ENCODE peak calls at places on chromosomes 5 and 9, in nine cellular contexts. One of them, this sample, is unnamed.
A peak's percentile ranks its signal among the peaks of the same experiment; 100 is the strongest.

GRCh38 chr9:123368481-123369153 is 12.6 kb downstream of the CRB2 start:
- DNase-seq in occipital lobe: peak; percentile 50
- DNase-seq in NCI-H1105 treated with DMSO at 0.1 percent for 48 hours: no peak
- DNase-seq in NCI-H524 treated with DMSO at 0.1 percent for 48 hours: no peak
- DNase-seq in breast epithelium: no peak
- DNase-seq in pancreas: no peak
- DNase-seq in endothelial cell: no peak
- DNase-seq in mammary epithelial cell: no peak
- DNase-seq in NCI-H1092 treated with DMSO at 0.1 percent for 48 hours: no peak
- DNase-seq in this sample: peak; percentile 34

GRCh38 chr5:67291066-67291465 is 94.5 kb upstream of the CD180 start:
- DNase-seq in occipital lobe: no peak
- DNase-seq in NCI-H1105 treated with DMSO at 0.1 percent for 48 hours: no peak
- DNase-seq in NCI-H524 treated with DMSO at 0.1 percent for 48 hours: no peak
- DNase-seq in breast epithelium: no peak
- DNase-seq in pancreas: no peak
- DNase-seq in endothelial cell: no peak
- DNase-seq in mammary epithelial cell: no peak
- DNase-seq in NCI-H1092 treated with DMSO at 0.1 percent for 48 hours: no peak
- DNase-seq in this sample: no peak

GRCh38 chr9:9963861-9964260 is 648.9 kb downstream of the PTPRD start:
- DNase-seq in occipital lobe: no peak
- DNase-seq in NCI-H1105 treated with DMSO at 0.1 percent for 48 hours: no peak
- DNase-seq in NCI-H524 treated with DMSO at 0.1 percent for 48 hours: no peak
- DNase-seq in breast epithelium: no peak
- DNase-seq in pancreas: no peak
- DNase-seq in endothelial cell: no peak
- DNase-seq in mammary epithelial cell: no peak
- DNase-seq in NCI-H1092 treated with DMSO at 0.1 percent for 48 hours: no peak
- DNase-seq in this sample: no peak

GRCh38 chr9:134563397-134563796 is 78.2 kb upstream of the COL5A1 start:
- DNase-seq in occipital lobe: no peak
- DNase-seq in NCI-H1105 treated with DMSO at 0.1 percent for 48 hours: no peak
- DNase-seq in NCI-H524 treated with DMSO at 0.1 percent for 48 hours: no peak
- DNase-seq in breast epithelium: no peak
- DNase-seq in pancreas: no peak
- DNase-seq in endothelial cell: no peak
- DNase-seq in mammary epithelial cell: no peak
- DNase-seq in NCI-H1092 treated with DMSO at 0.1 percent for 48 hours: no peak
- DNase-seq in this sample: no peak

GRCh38 chr5:93596676-93597441 is 13.8 kb downstream of the NR2F1 start:
- DNase-seq in occipital lobe: no peak
- DNase-seq in NCI-H1105 treated with DMSO at 0.1 percent for 48 hours: no peak
- DNase-seq in NCI-H524 treated with DMSO at 0.1 percent for 48 hours: no peak
- DNase-seq in breast epithelium: no peak
- DNase-seq in pancreas: no peak
- DNase-seq in endothelial cell: no peak
- DNase-seq in mammary epithelial cell: peak; percentile 16
- DNase-seq in NCI-H1092 treated with DMSO at 0.1 percent for 48 hours: no peak
- DNase-seq in this sample: no peak

GRCh38 chr9:137314561-137315560 is 12.8 kb upstream of the NRARP start:
- DNase-seq in occipital lobe: no peak
- DNase-seq in NCI-H1105 treated with DMSO at 0.1 percent for 48 hours: no peak
- DNase-seq in NCI-H524 treated with DMSO at 0.1 percent for 48 hours: no peak
- DNase-seq in breast epithelium: peak; percentile 51
- DNase-seq in pancreas: peak; percentile 46
- DNase-seq in endothelial cell: peak; percentile 28
- DNase-seq in mammary epithelial cell: no peak
- DNase-seq in NCI-H1092 treated with DMSO at 0.1 percent for 48 hours: no peak
- DNase-seq in this sample: no peak

GRCh38 chr9:128419061-128419925 is 1.4 kb upstream of the CERCAM start:
- DNase-seq in occipital lobe: no peak
- DNase-seq in NCI-H1105 treated with DMSO at 0.1 percent for 48 hours: no peak
- DNase-seq in NCI-H524 treated with DMSO at 0.1 percent for 48 hours: no peak
- DNase-seq in breast epithelium: no peak
- DNase-seq in pancreas: no peak
- DNase-seq in endothelial cell: no peak
- DNase-seq in mammary epithelial cell: no peak
- DNase-seq in NCI-H1092 treated with DMSO at 0.1 percent for 48 hours: peak; percentile 70
- DNase-seq in this sample: no peak

GRCh38 chr9:37035472-37036236 is 1.6 kb upstream of the PAX5 start:
- DNase-seq in occipital lobe: no peak
- DNase-seq in NCI-H1105 treated with DMSO at 0.1 percent for 48 hours: no peak
- DNase-seq in NCI-H524 treated with DMSO at 0.1 percent for 48 hours: no peak
- DNase-seq in breast epithelium: no peak
- DNase-seq in pancreas: no peak
- DNase-seq in endothelial cell: peak; percentile 32
- DNase-seq in mammary epithelial cell: no peak
- DNase-seq in NCI-H1092 treated with DMSO at 0.1 percent for 48 hours: peak; percentile 85
- DNase-seq in this sample: no peak

GRCh38 chr5:73591102-73591695 is 25.7 kb downstream of the UTP15 start:
- DNase-seq in occipital lobe: no peak
- DNase-seq in NCI-H1105 treated with DMSO at 0.1 percent for 48 hours: peak; percentile 67
- DNase-seq in NCI-H524 treated with DMSO at 0.1 percent for 48 hours: no peak
- DNase-seq in breast epithelium: no peak
- DNase-seq in pancreas: peak; percentile 70
- DNase-seq in endothelial cell: peak; percentile 74
- DNase-seq in mammary epithelial cell: peak; percentile 69
- DNase-seq in NCI-H1092 treated with DMSO at 0.1 percent for 48 hours: peak; percentile 63
- DNase-seq in this sample: peak; percentile 41

GRCh38 chr5:113378081-113378480 is 56.7 kb downstream of the TSSK1B start:
- DNase-seq in occipital lobe: no peak
- DNase-seq in NCI-H1105 treated with DMSO at 0.1 percent for 48 hours: no peak
- DNase-seq in NCI-H524 treated with DMSO at 0.1 percent for 48 hours: no peak
- DNase-seq in breast epithelium: no peak
- DNase-seq in pancreas: no peak
- DNase-seq in endothelial cell: no peak
- DNase-seq in mammary epithelial cell: no peak
- DNase-seq in NCI-H1092 treated with DMSO at 0.1 percent for 48 hours: no peak
- DNase-seq in this sample: no peak

GRCh38 chr9:2597483-2597882 is 24.1 kb upstream of the VLDLR start:
- DNase-seq in occipital lobe: no peak
- DNase-seq in NCI-H1105 treated with DMSO at 0.1 percent for 48 hours: no peak
- DNase-seq in NCI-H524 treated with DMSO at 0.1 percent for 48 hours: peak; percentile 51
- DNase-seq in breast epithelium: no peak
- DNase-seq in pancreas: no peak
- DNase-seq in endothelial cell: no peak
- DNase-seq in mammary epithelial cell: no peak
- DNase-seq in NCI-H1092 treated with DMSO at 0.1 percent for 48 hours: peak; percentile 11
- DNase-seq in this sample: no peak

GRCh38 chr9:117917873-117918272 is 213.7 kb downstream of the TLR4 start:
- DNase-seq in occipital lobe: no peak
- DNase-seq in NCI-H1105 treated with DMSO at 0.1 percent for 48 hours: no peak
- DNase-seq in NCI-H524 treated with DMSO at 0.1 percent for 48 hours: no peak
- DNase-seq in breast epithelium: no peak
- DNase-seq in pancreas: no peak
- DNase-seq in endothelial cell: no peak
- DNase-seq in mammary epithelial cell: no peak
- DNase-seq in NCI-H1092 treated with DMSO at 0.1 percent for 48 hours: no peak
- DNase-seq in this sample: no peak

GRCh38 chr9:136881691-136882108 is 4.6 kb upstream of the TRAF2 start:
- DNase-seq in occipital lobe: no peak
- DNase-seq in NCI-H1105 treated with DMSO at 0.1 percent for 48 hours: no peak
- DNase-seq in NCI-H524 treated with DMSO at 0.1 percent for 48 hours: no peak
- DNase-seq in breast epithelium: no peak
- DNase-seq in pancreas: no peak
- DNase-seq in endothelial cell: no peak
- DNase-seq in mammary epithelial cell: peak; percentile 19
- DNase-seq in NCI-H1092 treated with DMSO at 0.1 percent for 48 hours: no peak
- DNase-seq in this sample: no peak

GRCh38 chr5:176364765-176365662 is at the start of gene ARL10:
- DNase-seq in occipital lobe: peak; percentile 57
- DNase-seq in NCI-H1105 treated with DMSO at 0.1 percent for 48 hours: peak; percentile 19
- DNase-seq in NCI-H524 treated with DMSO at 0.1 percent for 48 hours: no peak
- DNase-seq in breast epithelium: no peak
- DNase-seq in pancreas: peak; percentile 30
- DNase-seq in endothelial cell: peak; percentile 36
- DNase-seq in mammary epithelial cell: no peak
- DNase-seq in NCI-H1092 treated with DMSO at 0.1 percent for 48 hours: peak; percentile 3
- DNase-seq in this sample: peak; percentile 58

GRCh38 chr9:73133921-73134407 is 17.7 kb upstream of the ANXA1 start:
- DNase-seq in occipital lobe: no peak
- DNase-seq in NCI-H1105 treated with DMSO at 0.1 percent for 48 hours: peak; percentile 11
- DNase-seq in NCI-H524 treated with DMSO at 0.1 percent for 48 hours: no peak
- DNase-seq in breast epithelium: no peak
- DNase-seq in pancreas: no peak
- DNase-seq in endothelial cell: no peak
- DNase-seq in mammary epithelial cell: peak; percentile 98
- DNase-seq in NCI-H1092 treated with DMSO at 0.1 percent for 48 hours: no peak
- DNase-seq in this sample: no peak

GRCh38 chr9:37082214-37082765 is 38.1 kb upstream of the ZCCHC7 start:
- DNase-seq in occipital lobe: no peak
- DNase-seq in NCI-H1105 treated with DMSO at 0.1 percent for 48 hours: no peak
- DNase-seq in NCI-H524 treated with DMSO at 0.1 percent for 48 hours: no peak
- DNase-seq in breast epithelium: no peak
- DNase-seq in pancreas: no peak
- DNase-seq in endothelial cell: no peak
- DNase-seq in mammary epithelial cell: no peak
- DNase-seq in NCI-H1092 treated with DMSO at 0.1 percent for 48 hours: no peak
- DNase-seq in this sample: no peak

GRCh38 chr5:148909001-148909400 is 82.6 kb downstream of the ADRB2 start:
- DNase-seq in occipital lobe: no peak
- DNase-seq in NCI-H1105 treated with DMSO at 0.1 percent for 48 hours: no peak
- DNase-seq in NCI-H524 treated with DMSO at 0.1 percent for 48 hours: no peak
- DNase-seq in breast epithelium: no peak
- DNase-seq in pancreas: no peak
- DNase-seq in endothelial cell: no peak
- DNase-seq in mammary epithelial cell: no peak
- DNase-seq in NCI-H1092 treated with DMSO at 0.1 percent for 48 hours: no peak
- DNase-seq in this sample: no peak

GRCh38 chr5:60677831-60678664 is 21.9 kb downstream of the DEPDC1B start:
- DNase-seq in occipital lobe: no peak
- DNase-seq in NCI-H1105 treated with DMSO at 0.1 percent for 48 hours: peak; percentile 14
- DNase-seq in NCI-H524 treated with DMSO at 0.1 percent for 48 hours: no peak
- DNase-seq in breast epithelium: no peak
- DNase-seq in pancreas: no peak
- DNase-seq in endothelial cell: no peak
- DNase-seq in mammary epithelial cell: peak; percentile 37
- DNase-seq in NCI-H1092 treated with DMSO at 0.1 percent for 48 hours: peak; percentile 13
- DNase-seq in this sample: no peak

GRCh38 chr5:100790951-100791350 is 112.1 kb downstream of the ST8SIA4 start:
- DNase-seq in occipital lobe: no peak
- DNase-seq in NCI-H1105 treated with DMSO at 0.1 percent for 48 hours: no peak
- DNase-seq in NCI-H524 treated with DMSO at 0.1 percent for 48 hours: no peak
- DNase-seq in breast epithelium: no peak
- DNase-seq in pancreas: no peak
- DNase-seq in endothelial cell: no peak
- DNase-seq in mammary epithelial cell: peak; percentile 11
- DNase-seq in NCI-H1092 treated with DMSO at 0.1 percent for 48 hours: no peak
- DNase-seq in this sample: no peak

GRCh38 chr9:81574399-81574798 is 114.9 kb downstream of the TLE1 start:
- DNase-seq in occipital lobe: no peak
- DNase-seq in NCI-H1105 treated with DMSO at 0.1 percent for 48 hours: no peak
- DNase-seq in NCI-H524 treated with DMSO at 0.1 percent for 48 hours: no peak
- DNase-seq in breast epithelium: no peak
- DNase-seq in pancreas: no peak
- DNase-seq in endothelial cell: no peak
- DNase-seq in mammary epithelial cell: no peak
- DNase-seq in NCI-H1092 treated with DMSO at 0.1 percent for 48 hours: no peak
- DNase-seq in this sample: no peak

GRCh38 chr9:113695901-113696300 is 180.2 kb upstream of the ZNF618 start:
- DNase-seq in occipital lobe: no peak
- DNase-seq in NCI-H1105 treated with DMSO at 0.1 percent for 48 hours: no peak
- DNase-seq in NCI-H524 treated with DMSO at 0.1 percent for 48 hours: no peak
- DNase-seq in breast epithelium: no peak
- DNase-seq in pancreas: no peak
- DNase-seq in endothelial cell: no peak
- DNase-seq in mammary epithelial cell: peak; percentile 99
- DNase-seq in NCI-H1092 treated with DMSO at 0.1 percent for 48 hours: no peak
- DNase-seq in this sample: no peak

GRCh38 chr9:113656771-113657670 is 193.5 kb downstream of the RGS3 start:
- DNase-seq in occipital lobe: no peak
- DNase-seq in NCI-H1105 treated with DMSO at 0.1 percent for 48 hours: no peak
- DNase-seq in NCI-H524 treated with DMSO at 0.1 percent for 48 hours: no peak
- DNase-seq in breast epithelium: peak; percentile 45
- DNase-seq in pancreas: no peak
- DNase-seq in endothelial cell: no peak
- DNase-seq in mammary epithelial cell: no peak
- DNase-seq in NCI-H1092 treated with DMSO at 0.1 percent for 48 hours: no peak
- DNase-seq in this sample: no peak

GRCh38 chr5:139065296-139065695 is 132.9 kb downstream of the SIL1 start:
- DNase-seq in occipital lobe: no peak
- DNase-seq in NCI-H1105 treated with DMSO at 0.1 percent for 48 hours: no peak
- DNase-seq in NCI-H524 treated with DMSO at 0.1 percent for 48 hours: no peak
- DNase-seq in breast epithelium: no peak
- DNase-seq in pancreas: no peak
- DNase-seq in endothelial cell: no peak
- DNase-seq in mammary epithelial cell: no peak
- DNase-seq in NCI-H1092 treated with DMSO at 0.1 percent for 48 hours: no peak
- DNase-seq in this sample: no peak

GRCh38 chr5:39024005-39024404 is 50.2 kb downstream of the RICTOR start:
- DNase-seq in occipital lobe: no peak
- DNase-seq in NCI-H1105 treated with DMSO at 0.1 percent for 48 hours: no peak
- DNase-seq in NCI-H524 treated with DMSO at 0.1 percent for 48 hours: no peak
- DNase-seq in breast epithelium: no peak
- DNase-seq in pancreas: no peak
- DNase-seq in endothelial cell: no peak
- DNase-seq in mammary epithelial cell: no peak
- DNase-seq in NCI-H1092 treated with DMSO at 0.1 percent for 48 hours: no peak
- DNase-seq in this sample: no peak

GRCh38 chr5:68898961-68899471 is 194.8 kb upstream of the SLC30A5 start:
- DNase-seq in occipital lobe: peak; percentile 2
- DNase-seq in NCI-H1105 treated with DMSO at 0.1 percent for 48 hours: peak; percentile 26
- DNase-seq in NCI-H524 treated with DMSO at 0.1 percent for 48 hours: peak; percentile 77
- DNase-seq in breast epithelium: no peak
- DNase-seq in pancreas: no peak
- DNase-seq in endothelial cell: no peak
- DNase-seq in mammary epithelial cell: peak; percentile 94
- DNase-seq in NCI-H1092 treated with DMSO at 0.1 percent for 48 hours: peak; percentile 53
- DNase-seq in this sample: no peak

GRCh38 chr9:125987420-125987819 is 240.2 kb downstream of the PBX3 start:
- DNase-seq in occipital lobe: no peak
- DNase-seq in NCI-H1105 treated with DMSO at 0.1 percent for 48 hours: no peak
- DNase-seq in NCI-H524 treated with DMSO at 0.1 percent for 48 hours: no peak
- DNase-seq in breast epithelium: peak; percentile 39
- DNase-seq in pancreas: no peak
- DNase-seq in endothelial cell: no peak
- DNase-seq in mammary epithelial cell: no peak
- DNase-seq in NCI-H1092 treated with DMSO at 0.1 percent for 48 hours: no peak
- DNase-seq in this sample: no peak

GRCh38 chr5:178304016-178304415 is 71.4 kb upstream of the PHYKPL start:
- DNase-seq in occipital lobe: no peak
- DNase-seq in NCI-H1105 treated with DMSO at 0.1 percent for 48 hours: no peak
- DNase-seq in NCI-H524 treated with DMSO at 0.1 percent for 48 hours: no peak
- DNase-seq in breast epithelium: peak; percentile 7
- DNase-seq in pancreas: no peak
- DNase-seq in endothelial cell: no peak
- DNase-seq in mammary epithelial cell: no peak
- DNase-seq in NCI-H1092 treated with DMSO at 0.1 percent for 48 hours: no peak
- DNase-seq in this sample: no peak

GRCh38 chr5:156824800-156825199 is 25.3 kb upstream of the PPP1R2B start:
- DNase-seq in occipital lobe: no peak
- DNase-seq in NCI-H1105 treated with DMSO at 0.1 percent for 48 hours: peak; percentile 56
- DNase-seq in NCI-H524 treated with DMSO at 0.1 percent for 48 hours: no peak
- DNase-seq in breast epithelium: no peak
- DNase-seq in pancreas: no peak
- DNase-seq in endothelial cell: peak; percentile 6
- DNase-seq in mammary epithelial cell: no peak
- DNase-seq in NCI-H1092 treated with DMSO at 0.1 percent for 48 hours: peak; percentile 26
- DNase-seq in this sample: no peak

GRCh38 chr5:40682431-40683017 is 2.8 kb downstream of the PTGER4 start:
- DNase-seq in occipital lobe: no peak
- DNase-seq in NCI-H1105 treated with DMSO at 0.1 percent for 48 hours: no peak
- DNase-seq in NCI-H524 treated with DMSO at 0.1 percent for 48 hours: no peak
- DNase-seq in breast epithelium: no peak
- DNase-seq in pancreas: no peak
- DNase-seq in endothelial cell: no peak
- DNase-seq in mammary epithelial cell: no peak
- DNase-seq in NCI-H1092 treated with DMSO at 0.1 percent for 48 hours: no peak
- DNase-seq in this sample: no peak

GRCh38 chr5:92514901-92515300 is 1066.1 kb downstream of the NR2F1-AS1 start:
- DNase-seq in occipital lobe: no peak
- DNase-seq in NCI-H1105 treated with DMSO at 0.1 percent for 48 hours: no peak
- DNase-seq in NCI-H524 treated with DMSO at 0.1 percent for 48 hours: no peak
- DNase-seq in breast epithelium: no peak
- DNase-seq in pancreas: no peak
- DNase-seq in endothelial cell: no peak
- DNase-seq in mammary epithelial cell: no peak
- DNase-seq in NCI-H1092 treated with DMSO at 0.1 percent for 48 hours: no peak
- DNase-seq in this sample: no peak

GRCh38 chr5:142883025-142883424 is 112.8 kb downstream of the ARHGAP26 start:
- DNase-seq in occipital lobe: no peak
- DNase-seq in NCI-H1105 treated with DMSO at 0.1 percent for 48 hours: no peak
- DNase-seq in NCI-H524 treated with DMSO at 0.1 percent for 48 hours: no peak
- DNase-seq in breast epithelium: no peak
- DNase-seq in pancreas: no peak
- DNase-seq in endothelial cell: no peak
- DNase-seq in mammary epithelial cell: no peak
- DNase-seq in NCI-H1092 treated with DMSO at 0.1 percent for 48 hours: no peak
- DNase-seq in this sample: no peak

This sample was measured in caudate nucleus.